ENCODE peak calls at places on chromosome 10, in six cellular contexts. One of them, this sample, is unnamed.
A peak's percentile ranks its signal among the peaks of the same experiment; 100 is the strongest.

GRCh38 chr10:79387974-79388850 is 40.9 kb downstream of the PPIF start:
- DNase-seq in cardiac fibroblast: peak; percentile 1
- DNase-seq in hepatocyte: no peak
- DNase-seq in psoas muscle: no peak
- DNase-seq in IMR-90: no peak
- DNase-seq in transverse colon: peak; percentile 5
- DNase-seq in this sample: no peak

GRCh38 chr10:5550250-5550545 is 25.4 kb downstream of the CALML3 start:
- DNase-seq in cardiac fibroblast: no peak
- DNase-seq in hepatocyte: no peak
- DNase-seq in psoas muscle: no peak
- DNase-seq in IMR-90: no peak
- DNase-seq in transverse colon: no peak
- DNase-seq in this sample: no peak

GRCh38 chr10:119268871-119269506 is 61.6 kb downstream of the GRK5 start:
- DNase-seq in cardiac fibroblast: peak; percentile 41
- DNase-seq in hepatocyte: no peak
- DNase-seq in psoas muscle: no peak
- DNase-seq in IMR-90: peak; percentile 45
- DNase-seq in transverse colon: no peak
- DNase-seq in this sample: no peak

GRCh38 chr10:82922046-82922445 is 1047.1 kb downstream of the NRG3 start:
- DNase-seq in cardiac fibroblast: no peak
- DNase-seq in hepatocyte: no peak
- DNase-seq in psoas muscle: no peak
- DNase-seq in IMR-90: no peak
- DNase-seq in transverse colon: no peak
- DNase-seq in this sample: no peak

GRCh38 chr10:15385552-15386455 is 14.7 kb upstream of the FAM171A1 start:
- DNase-seq in cardiac fibroblast: no peak
- DNase-seq in hepatocyte: no peak
- DNase-seq in psoas muscle: no peak
- DNase-seq in IMR-90: no peak
- DNase-seq in transverse colon: no peak
- DNase-seq in this sample: no peak

GRCh38 chr10:60964257-60965235 is 20.6 kb upstream of the RHOBTB1 start:
- DNase-seq in cardiac fibroblast: peak; percentile 88
- DNase-seq in hepatocyte: peak; percentile 85
- DNase-seq in psoas muscle: peak; percentile 59
- DNase-seq in IMR-90: peak; percentile 91
- DNase-seq in transverse colon: peak; percentile 71
- DNase-seq in this sample: peak; percentile 89

GRCh38 chr10:44874176-44874575 is 37.0 kb upstream of the TMEM72 start:
- DNase-seq in cardiac fibroblast: peak; percentile 66
- DNase-seq in hepatocyte: no peak
- DNase-seq in psoas muscle: no peak
- DNase-seq in IMR-90: no peak
- DNase-seq in transverse colon: no peak
- DNase-seq in this sample: no peak

GRCh38 chr10:118564114-118564513 is 31.3 kb downstream of the PRLHR start:
- DNase-seq in cardiac fibroblast: no peak
- DNase-seq in hepatocyte: no peak
- DNase-seq in psoas muscle: no peak
- DNase-seq in IMR-90: no peak
- DNase-seq in transverse colon: no peak
- DNase-seq in this sample: no peak

GRCh38 chr10:133384071-133384470 is 5.0 kb downstream of the PAOX start:
- DNase-seq in cardiac fibroblast: no peak
- DNase-seq in hepatocyte: no peak
- DNase-seq in psoas muscle: no peak
- DNase-seq in IMR-90: no peak
- DNase-seq in transverse colon: no peak
- DNase-seq in this sample: no peak

GRCh38 chr10:122044045-122044661 is 55.2 kb downstream of the TACC2 start:
- DNase-seq in cardiac fibroblast: peak; percentile 17
- DNase-seq in hepatocyte: peak; percentile 58
- DNase-seq in psoas muscle: peak; percentile 48
- DNase-seq in IMR-90: peak; percentile 49
- DNase-seq in transverse colon: peak; percentile 32
- DNase-seq in this sample: no peak

GRCh38 chr10:127998517-127999144 is 91.7 kb downstream of the PTPRE start:
- DNase-seq in cardiac fibroblast: no peak
- DNase-seq in hepatocyte: no peak
- DNase-seq in psoas muscle: no peak
- DNase-seq in IMR-90: no peak
- DNase-seq in transverse colon: no peak
- DNase-seq in this sample: no peak

GRCh38 chr10:43380610-43381222 is 9.3 kb downstream of the FXYD4 start:
- DNase-seq in cardiac fibroblast: no peak
- DNase-seq in hepatocyte: no peak
- DNase-seq in psoas muscle: no peak
- DNase-seq in IMR-90: peak; percentile 44
- DNase-seq in transverse colon: no peak
- DNase-seq in this sample: peak; percentile 48

GRCh38 chr10:125985557-125986246 is 89.3 kb downstream of the FANK1 start:
- DNase-seq in cardiac fibroblast: no peak
- DNase-seq in hepatocyte: no peak
- DNase-seq in psoas muscle: no peak
- DNase-seq in IMR-90: no peak
- DNase-seq in transverse colon: no peak
- DNase-seq in this sample: peak; percentile 49

GRCh38 chr10:91589015-91589655 is 43.7 kb downstream of the PPP1R3C start:
- DNase-seq in cardiac fibroblast: peak; percentile 83
- DNase-seq in hepatocyte: no peak
- DNase-seq in psoas muscle: no peak
- DNase-seq in IMR-90: peak; percentile 46
- DNase-seq in transverse colon: no peak
- DNase-seq in this sample: peak; percentile 89

GRCh38 chr10:119750391-119751230 is 24.8 kb downstream of the INPP5F start:
- DNase-seq in cardiac fibroblast: peak; percentile 90
- DNase-seq in hepatocyte: peak; percentile 86
- DNase-seq in psoas muscle: peak; percentile 47
- DNase-seq in IMR-90: peak; percentile 82
- DNase-seq in transverse colon: peak; percentile 68
- DNase-seq in this sample: peak; percentile 80

GRCh38 chr10:78726171-78726570 is 342.6 kb upstream of the ZMIZ1 start:
- DNase-seq in cardiac fibroblast: no peak
- DNase-seq in hepatocyte: no peak
- DNase-seq in psoas muscle: no peak
- DNase-seq in IMR-90: no peak
- DNase-seq in transverse colon: no peak
- DNase-seq in this sample: no peak

DNA sequence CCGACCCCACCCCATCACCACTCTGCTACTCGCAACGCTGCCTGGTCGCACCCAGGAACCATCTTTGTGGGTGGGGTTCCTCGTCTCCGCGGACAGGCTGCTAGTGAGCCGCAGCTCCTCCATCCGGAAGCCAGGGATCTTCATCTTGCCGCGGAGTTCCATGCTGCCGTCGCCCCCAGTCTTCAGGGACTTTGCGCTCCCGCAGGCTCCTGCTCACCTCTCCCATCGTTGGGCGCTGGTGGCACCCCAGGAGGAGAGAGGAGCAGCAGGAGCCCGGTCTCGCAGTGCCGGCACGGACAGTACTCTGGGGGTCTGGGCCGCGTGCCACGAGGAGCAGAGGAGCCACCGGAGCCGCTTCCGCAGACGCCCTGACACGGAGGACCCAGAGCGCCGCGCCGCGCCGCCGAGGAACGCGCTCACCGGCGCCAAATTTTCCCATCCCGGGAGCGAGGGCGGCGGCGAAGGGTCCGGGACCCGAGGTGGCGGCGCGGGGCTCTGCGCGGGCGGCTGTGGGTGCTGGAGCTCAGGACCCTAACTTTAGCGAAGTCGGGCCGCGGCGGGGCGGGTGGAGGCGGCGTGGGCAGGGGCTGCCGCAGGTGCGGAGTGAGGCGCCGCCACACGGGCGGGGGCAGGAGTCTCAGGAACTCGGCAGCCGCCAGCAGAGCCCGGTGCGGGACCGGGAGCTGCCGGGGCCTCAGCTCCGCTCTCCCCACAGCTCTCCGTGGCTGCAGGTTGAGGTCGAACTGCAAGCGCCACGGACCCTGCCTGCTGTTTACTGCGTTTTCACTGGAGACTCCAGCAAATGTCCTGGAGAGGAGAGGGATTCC is 750.2 kb upstream of the SORCS1 start:
- DNase-seq in cardiac fibroblast: peak; percentile 0
- DNase-seq in hepatocyte: peak; percentile 50
- DNase-seq in psoas muscle: no peak
- DNase-seq in IMR-90: no peak
- DNase-seq in transverse colon: peak; percentile 7
- DNase-seq in this sample: peak; percentile 3
- H3K4me3 ChIP-seq in cardiac fibroblast: peak overlapping the region; percentile 33
- H3K4me3 ChIP-seq in hepatocyte: peak overlapping the region; percentile 89
- H3K4me3 ChIP-seq in psoas muscle: no peak overlapping the region
- H3K4me3 ChIP-seq in IMR-90: no peak overlapping the region
- H3K4me3 ChIP-seq in transverse colon: peak overlapping the region; percentile 35
- H3K4me3 ChIP-seq in this sample: peak overlapping the region; percentile 53

GRCh38 chr10:32210306-32211045 is 136.5 kb downstream of the EPC1 start:
- DNase-seq in cardiac fibroblast: peak; percentile 72
- DNase-seq in hepatocyte: peak; percentile 39
- DNase-seq in psoas muscle: no peak
- DNase-seq in IMR-90: peak; percentile 59
- DNase-seq in transverse colon: peak; percentile 24
- DNase-seq in this sample: peak; percentile 70
- TF ChIP-seq CTCF in cardiac fibroblast: peak; percentile 53
- TF ChIP-seq CTCF in hepatocyte: peak; percentile 47
- TF ChIP-seq CTCF in psoas muscle: peak; percentile 28
- TF ChIP-seq CTCF in IMR-90: peak; percentile 61
- TF ChIP-seq CTCF in transverse colon: peak; percentile 46
- TF ChIP-seq CTCF in this sample: peak; percentile 73

GRCh38 chr10:70283445-70284399 is at the start of gene NPFFR1:
- DNase-seq in cardiac fibroblast: no peak
- DNase-seq in hepatocyte: peak; percentile 28
- DNase-seq in psoas muscle: no peak
- DNase-seq in IMR-90: no peak
- DNase-seq in transverse colon: no peak
- DNase-seq in this sample: no peak
- H3K4me3 ChIP-seq in cardiac fibroblast: no peak within 1 kb of the TSS
- H3K4me3 ChIP-seq in hepatocyte: no peak within 1 kb of the TSS
- H3K4me3 ChIP-seq in psoas muscle: peak within 1 kb of the TSS; percentile 59
- H3K4me3 ChIP-seq in IMR-90: no peak within 1 kb of the TSS
- H3K4me3 ChIP-seq in transverse colon: no peak within 1 kb of the TSS
- H3K4me3 ChIP-seq in this sample: no peak within 1 kb of the TSS

GRCh38 chr10:29947701-29948060 is 111.7 kb downstream of the JCAD start:
- DNase-seq in cardiac fibroblast: no peak
- DNase-seq in hepatocyte: no peak
- DNase-seq in psoas muscle: no peak
- DNase-seq in IMR-90: no peak
- DNase-seq in transverse colon: no peak
- DNase-seq in this sample: no peak
- TF ChIP-seq CTCF in cardiac fibroblast: no peak
- TF ChIP-seq CTCF in hepatocyte: no peak
- TF ChIP-seq CTCF in psoas muscle: no peak
- TF ChIP-seq CTCF in IMR-90: no peak
- TF ChIP-seq CTCF in transverse colon: no peak
- TF ChIP-seq CTCF in this sample: peak; percentile 1

DNA sequence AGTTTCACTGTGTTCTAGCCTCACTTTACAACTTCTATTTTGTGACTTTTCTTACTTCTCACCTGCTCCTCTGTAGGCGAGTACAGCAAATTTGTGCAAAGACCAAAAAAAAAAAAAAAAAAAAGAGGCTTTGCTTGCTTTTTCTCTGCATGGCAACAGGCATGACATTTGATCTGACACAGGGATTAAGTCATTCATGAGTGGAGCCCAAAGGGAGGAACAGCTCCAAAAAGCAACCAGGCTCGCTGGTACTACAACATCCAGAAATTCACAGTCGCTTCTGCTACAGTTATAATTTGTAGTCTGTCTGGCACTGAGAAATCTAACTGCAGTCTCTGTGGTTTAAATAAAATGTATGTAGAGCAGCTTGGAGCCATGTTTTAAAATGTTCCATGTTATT is 31.7 kb downstream of the MKX start:
- DNase-seq in cardiac fibroblast: no peak
- DNase-seq in hepatocyte: no peak
- DNase-seq in psoas muscle: no peak
- DNase-seq in IMR-90: no peak
- DNase-seq in transverse colon: no peak
- DNase-seq in this sample: peak; percentile 80
- H3K4me3 ChIP-seq in cardiac fibroblast: no peak overlapping the region
- H3K4me3 ChIP-seq in hepatocyte: no peak overlapping the region
- H3K4me3 ChIP-seq in psoas muscle: peak overlapping the region; percentile 53
- H3K4me3 ChIP-seq in IMR-90: no peak overlapping the region
- H3K4me3 ChIP-seq in transverse colon: no peak overlapping the region
- H3K4me3 ChIP-seq in this sample: peak overlapping the region; percentile 31

DNA sequence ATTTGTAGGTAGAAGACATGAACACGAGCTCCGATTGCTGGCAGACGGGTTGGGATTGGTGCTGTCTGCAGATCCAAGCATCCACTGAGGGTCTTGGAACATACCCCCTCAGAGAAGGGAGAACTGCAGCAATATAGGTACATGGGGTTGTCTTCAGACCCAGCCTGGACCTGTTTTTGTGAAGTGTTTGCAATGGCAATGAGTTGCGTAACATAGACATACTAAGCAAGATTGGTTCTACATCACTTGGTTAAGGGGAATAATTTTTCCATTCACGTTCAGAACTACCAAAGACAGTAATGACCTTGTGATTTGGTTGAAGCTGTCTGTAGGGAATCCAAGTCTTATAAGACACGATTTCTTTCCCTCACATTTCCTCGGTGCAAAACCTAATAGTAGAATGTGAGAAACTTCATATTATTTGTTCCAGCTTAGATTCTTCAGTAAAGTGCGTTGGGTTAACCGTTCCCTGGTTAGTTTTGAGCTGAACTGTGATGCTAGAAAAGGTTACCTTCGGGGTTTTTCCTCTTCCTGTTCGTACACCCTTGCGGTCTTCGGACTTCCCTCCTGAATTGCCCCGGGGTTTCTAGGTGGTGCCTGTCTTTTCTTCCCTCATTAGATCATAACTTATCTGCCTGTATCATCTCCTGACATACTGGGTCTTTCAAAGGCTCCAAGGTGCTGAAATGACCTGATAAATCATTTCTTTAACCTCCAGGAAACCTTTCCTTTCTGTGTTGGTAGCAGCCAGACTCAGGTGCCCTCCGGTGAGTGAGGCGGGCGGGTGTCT is 14.4 kb downstream of the PROSER2 start:
- DNase-seq in cardiac fibroblast: no peak
- DNase-seq in hepatocyte: no peak
- DNase-seq in psoas muscle: no peak
- DNase-seq in IMR-90: no peak
- DNase-seq in transverse colon: no peak
- DNase-seq in this sample: no peak
- TF ChIP-seq CTCF in cardiac fibroblast: no peak
- TF ChIP-seq CTCF in hepatocyte: no peak
- TF ChIP-seq CTCF in psoas muscle: no peak
- TF ChIP-seq CTCF in IMR-90: no peak
- TF ChIP-seq CTCF in transverse colon: no peak
- TF ChIP-seq CTCF in this sample: no peak